ENCODE peak calls at places on chromosomes 6 and 20, in six cellular contexts. M is IMR-90; L is lower lobe of right lung; R is ovary; O is lung; B is CD8-positive, alpha-beta T cell. W is an unnamed sample.

GRCh38 chr6:11043961-11044711 is at the start of gene ELOVL2:
- DNase-seq in M (peak; percentile 61), L (no peak), R (peak; percentile 31), O (no peak), B (no peak), W (no peak)

GRCh38 chr6:128005009-128005408 is 104.2 kb upstream of the THEMIS start:
- DNase-seq in M (peak; percentile 21), L (no peak), R (no peak), O (no peak), B (no peak), W (peak; percentile 30)

GRCh38 chr6:153511896-153512496 is 380.9 kb upstream of the RGS17 start:
- DNase-seq in M (peak; percentile 3), L (no peak), R (no peak), O (no peak), B (no peak), W (peak; percentile 9)

GRCh38 chr6:126040826-126041225 is 54.5 kb downstream of the TRMT11 start:
- DNase-seq in M (peak; percentile 78), L (no peak), R (no peak), O (peak; percentile 46), B (no peak), W (peak; percentile 23)

GRCh38 chr6:53922571-53922981 is 127.8 kb downstream of the LRRC1 start:
- DNase-seq in M (no peak), L (no peak), R (no peak), O (no peak), B (no peak), W (no peak)

GRCh38 chr6:143018955-143019354 is 41.7 kb upstream of the AIG1 start:
- DNase-seq in M (peak; percentile 20), L (no peak), R (no peak), O (no peak), B (no peak), W (no peak)

GRCh38 chr20:9492067-9492466 is 22.3 kb upstream of the LAMP5 start:
- DNase-seq in M (peak; percentile 34), L (no peak), R (no peak), O (no peak), B (no peak), W (no peak)

GRCh38 chr6:26521485-26522391 is 16.4 kb upstream of the HMGN4 start:
- DNase-seq in M (peak; percentile 64), L (peak; percentile 90), R (peak; percentile 85), O (peak; percentile 86), B (peak; percentile 87), W (peak; percentile 67)

GRCh38 chr20:60728705-60729104 is 523.4 kb upstream of the CDH4 start:
- DNase-seq in M (no peak), L (no peak), R (no peak), O (no peak), B (no peak), W (no peak)

GRCh38 chr20:38225900-38226263 is 34.7 kb downstream of the KIAA1755 start:
- DNase-seq in M (no peak), L (no peak), R (no peak), O (no peak), B (no peak), W (no peak)

GRCh38 chr6:3283641-3284435 is 25.1 kb downstream of the PSMG4 start:
- DNase-seq in M (no peak), L (no peak), R (peak; percentile 11), O (no peak), B (no peak), W (no peak)

GRCh38 chr20:52130406-52130805 is 61.2 kb downstream of the ZFP64 start:
- DNase-seq in M (peak; percentile 4), L (no peak), R (no peak), O (no peak), B (no peak), W (no peak)

GRCh38 chr6:35427851-35428321 is 24.3 kb upstream of the FANCE start:
- DNase-seq in M (peak; percentile 92), L (no peak), R (no peak), O (no peak), B (no peak), W (peak; percentile 67)

GRCh38 chr6:119020597-119021561 is 57.6 kb downstream of the FAM184A start:
- DNase-seq in M (no peak), L (no peak), R (no peak), O (no peak), B (no peak), W (no peak)

GRCh38 chr6:156421933-156422332 is 355.2 kb upstream of the ARID1B start:
- DNase-seq in M (no peak), L (no peak), R (no peak), O (no peak), B (no peak), W (no peak)

GRCh38 chr6:46299253-46299652 is 128.5 kb upstream of the ENPP5 start:
- DNase-seq in M (no peak), L (no peak), R (no peak), O (no peak), B (no peak), W (no peak)

DNA sequence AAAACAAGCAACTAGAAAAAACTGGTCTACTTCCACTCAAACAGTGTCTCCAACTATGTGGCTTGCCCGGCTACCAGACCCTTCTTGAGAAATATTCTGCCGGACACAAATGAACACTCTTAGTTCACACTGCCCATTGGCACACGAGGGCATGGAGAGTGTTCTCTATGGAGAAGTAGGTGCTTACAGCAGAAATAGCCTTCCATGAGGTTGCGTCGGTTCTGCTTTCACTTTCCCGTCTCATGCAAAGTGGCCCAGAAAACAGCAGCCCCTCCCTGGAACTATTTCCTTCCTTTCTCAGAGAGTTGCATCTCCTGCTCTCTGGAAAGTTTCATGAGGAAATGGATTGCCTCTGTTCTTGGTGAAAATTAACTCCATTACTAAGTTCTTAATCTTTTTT is 9.5 kb upstream of the HLA-DOA start:
- DNase-seq in M (peak; percentile 47), L (peak; percentile 87), R (peak; percentile 35), O (peak; percentile 86), B (no peak), W (no peak)
- H3K27me3 ChIP-seq in M (peaks cover 46% of the 10 kb centered on the region), L (no peaks in the 10 kb centered on the region), R (no peaks in the 10 kb centered on the region), O (no peaks in the 10 kb centered on the region), B (no peaks in the 10 kb centered on the region), W (peaks cover 75% of the 10 kb centered on the region)

DNA sequence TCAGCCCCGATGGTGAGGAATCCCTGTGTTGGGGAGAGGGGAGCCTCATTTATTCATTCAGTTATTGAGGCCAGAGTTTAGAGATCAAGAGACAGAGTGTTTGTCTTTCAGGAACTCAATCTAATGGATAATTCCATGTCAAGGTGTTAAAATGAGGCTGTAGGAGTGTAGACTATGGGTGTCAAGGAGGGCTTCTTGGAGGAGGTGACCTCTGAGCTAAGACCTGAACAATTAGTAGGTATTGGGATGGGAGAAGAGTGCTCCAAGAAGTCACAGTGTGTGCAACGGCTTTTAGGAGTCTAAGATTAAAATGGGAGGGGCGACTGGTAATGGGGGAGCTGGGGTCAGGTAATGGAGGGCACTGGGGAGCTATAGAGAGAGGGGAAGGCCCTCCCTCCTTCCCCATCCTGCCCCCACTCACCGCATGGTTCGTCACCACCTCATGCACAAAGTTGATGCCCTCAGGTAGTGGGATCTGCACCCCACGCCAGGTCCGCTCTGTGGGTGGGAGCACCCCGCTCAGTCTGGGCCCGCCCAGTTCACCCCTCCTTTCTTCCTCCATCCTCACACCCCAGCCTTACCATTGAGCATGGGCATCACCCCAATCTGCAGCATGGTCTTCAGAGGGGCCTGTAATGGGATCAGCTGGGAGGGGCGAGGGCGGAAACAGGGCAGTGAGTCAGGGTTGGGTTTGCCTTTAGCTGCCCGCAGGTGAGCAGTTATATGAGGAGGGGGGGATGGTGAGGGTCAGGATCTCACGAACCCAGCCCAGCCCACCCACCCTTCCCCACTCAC is 8.1 kb downstream of the CTSA start:
- DNase-seq in M (no peak), L (no peak), R (no peak), O (no peak), B (no peak), W (no peak)
- H3K4me1 ChIP-seq in M (no peaks in the 10 kb centered on the region), L (no peaks in the 10 kb centered on the region), R (no peaks in the 10 kb centered on the region), O (no peaks in the 10 kb centered on the region), B (no peaks in the 10 kb centered on the region), W (no peaks in the 10 kb centered on the region)

GRCh38 chr20:57482796-57483195 is 42.1 kb downstream of the CTCFL start:
- DNase-seq in M (no peak), L (no peak), R (peak; percentile 7), O (no peak), B (no peak), W (no peak)

GRCh38 chr20:57480444-57481152 is 44.3 kb downstream of the CTCFL start:
- DNase-seq in M (no peak), L (no peak), R (no peak), O (no peak), B (peak; percentile 66), W (no peak)

GRCh38 chr20:57483287-57484050 is 41.5 kb downstream of the CTCFL start:
- DNase-seq in M (no peak), L (no peak), R (peak; percentile 1), O (no peak), B (no peak), W (no peak)

GRCh38 chr20:57481281-57481711 is 43.6 kb downstream of the CTCFL start:
- DNase-seq in M (no peak), L (no peak), R (peak; percentile 10), O (no peak), B (no peak), W (no peak)

DNA sequence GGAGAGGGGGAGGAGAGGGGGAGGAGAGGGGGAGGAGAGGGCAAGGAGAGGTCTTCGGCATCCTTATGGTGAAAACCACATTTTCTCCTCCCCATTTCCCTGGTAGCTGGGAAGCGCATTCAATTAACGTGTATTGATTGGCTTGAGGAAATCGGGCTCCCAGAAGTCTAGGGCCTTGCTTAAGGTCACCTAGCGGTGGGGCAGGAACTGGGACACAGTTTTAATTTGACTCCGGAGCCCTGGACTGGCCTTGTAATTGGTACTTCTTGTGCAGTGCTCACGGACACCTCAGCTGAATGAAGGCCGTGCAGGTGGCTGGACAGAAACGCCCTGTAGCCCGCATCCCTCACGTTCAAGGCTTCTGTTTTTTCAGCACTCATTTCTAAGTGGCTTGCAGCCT is 42.8 kb downstream of the CTCFL start:
- DNase-seq in M (no peak), L (no peak), R (peak; percentile 4), O (no peak), B (no peak), W (no peak)
- H3K27me3 ChIP-seq in M (peaks cover 32% of the 10 kb centered on the region), L (peaks cover 19% of the 10 kb centered on the region), R (no peaks in the 10 kb centered on the region), O (no peaks in the 10 kb centered on the region), B (no peaks in the 10 kb centered on the region), W (peaks cover 57% of the 10 kb centered on the region)

DNA sequence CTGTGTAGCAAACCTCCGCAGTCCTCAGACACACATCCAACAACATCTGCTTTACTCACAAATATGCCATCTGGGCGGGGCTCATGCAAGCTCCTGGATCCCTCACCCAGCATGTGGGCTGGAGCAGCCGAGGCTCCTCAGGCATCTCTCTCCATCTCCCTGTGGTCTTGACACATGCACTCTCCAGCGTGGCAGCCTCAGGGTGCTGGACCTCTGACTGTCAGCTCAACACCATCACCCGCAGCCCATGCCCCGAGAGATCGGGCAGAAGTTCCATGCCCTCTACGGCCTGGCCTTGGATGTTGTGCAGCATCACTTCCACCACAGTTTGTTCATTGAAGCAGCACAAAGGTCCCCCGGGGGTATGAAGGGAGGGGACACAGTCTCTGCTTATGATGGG is 32.6 kb upstream of the CD93 start:
- DNase-seq in M (no peak), L (no peak), R (no peak), O (no peak), B (no peak), W (no peak)
- H3K4me1 ChIP-seq in M (peaks cover 4% of the 10 kb centered on the region), L (peaks cover 37% of the 10 kb centered on the region), R (no peaks in the 10 kb centered on the region), O (no peaks in the 10 kb centered on the region), B (no peaks in the 10 kb centered on the region), W (no peaks in the 10 kb centered on the region)

GRCh38 chr6:65059568-65059967 is 647.5 kb downstream of the EYS start:
- DNase-seq in M (no peak), L (no peak), R (no peak), O (no peak), B (no peak), W (no peak)
- H3K27me3 ChIP-seq in M (no peaks in the 10 kb centered on the region), L (no peaks in the 10 kb centered on the region), R (no peaks in the 10 kb centered on the region), O (no peaks in the 10 kb centered on the region), B (no peaks in the 10 kb centered on the region), W (no peaks in the 10 kb centered on the region)

GRCh38 chr6:41553405-41553999 is 7.3 kb downstream of the FOXP4 start:
- DNase-seq in M (no peak), L (no peak), R (no peak), O (no peak), B (no peak), W (no peak)
- H3K4me1 ChIP-seq in M (no peaks in the 10 kb centered on the region), L (peaks cover 22% of the 10 kb centered on the region), R (no peaks in the 10 kb centered on the region), O (no peaks in the 10 kb centered on the region), B (peaks cover 8% of the 10 kb centered on the region), W (no peaks in the 10 kb centered on the region)